ENCODE peak calls at places on chromosomes 12 and 14, in four cellular contexts. H is uterus, U is suprapubic skin, Z is right cardiac atrium. K is an unnamed sample.

GRCh38 chr14:61700104-61700886 is 5.0 kb downstream of the HIF1A start:
- DNase-seq in H (no peak), U (no peak), Z (no peak), K (no peak)

GRCh38 chr14:70934502-70935134 is 27.4 kb downstream of the PCNX1 start:
- DNase-seq in U (no peak), H (no peak), Z (no peak), K (no peak)

GRCh38 chr12:123064356-123064755 is 83.9 kb downstream of the ARL6IP4 start:
- DNase-seq in Z (peak; percentile 89), H (peak; percentile 73), U (no peak), K (peak; percentile 81)

GRCh38 chr12:67524861-67525499 is 123.6 kb upstream of the DYRK2 start:
- DNase-seq in Z (no peak), U (no peak), H (no peak), K (no peak)

GRCh38 chr14:99163446-99163845 is 108.6 kb downstream of the BCL11B start:
- DNase-seq in Z (no peak), U (peak; percentile 1), H (no peak), K (no peak)

GRCh38 chr12:79438480-79439178 is 252.1 kb downstream of the PAWR start:
- DNase-seq in H (no peak), U (no peak), Z (no peak), K (no peak)

GRCh38 chr14:86604546-86604945 is 1074.6 kb downstream of the FLRT2 start:
- DNase-seq in U (no peak), Z (no peak), H (no peak), K (no peak)

GRCh38 chr14:103232338-103232808 is 101.7 kb upstream of the EIF5 start:
- DNase-seq in U (no peak), H (no peak), Z (no peak), K (no peak)

GRCh38 chr12:69984216-69984615 is 159.2 kb downstream of the MYRFL start:
- DNase-seq in H (no peak), Z (no peak), U (no peak), K (no peak)

GRCh38 chr12:131591136-131591535 is 119.8 kb upstream of the SFSWAP start:
- DNase-seq in H (no peak), Z (no peak), U (no peak), K (no peak)

GRCh38 chr12:80472912-80473500 is 29.0 kb downstream of the PTPRQ start:
- DNase-seq in U (no peak), Z (peak; percentile 50), H (no peak), K (no peak)

GRCh38 chr14:28264306-28264705 is 502.3 kb upstream of the FOXG1 start:
- DNase-seq in H (no peak), U (no peak), Z (no peak), K (no peak)

GRCh38 chr12:109738209-109738608 is 24.6 kb downstream of the FAM222A start:
- DNase-seq in Z (no peak), H (no peak), U (peak; percentile 40), K (no peak)

GRCh38 chr14:101225116-101225728 is 321.7 kb upstream of the RTL1 start:
- DNase-seq in U (peak; percentile 51), Z (no peak), H (no peak), K (no peak)

GRCh38 chr14:53432378-53432802 is 279.3 kb upstream of the DDHD1 start:
- DNase-seq in Z (peak; percentile 29), H (no peak), U (no peak), K (no peak)

GRCh38 chr12:99111600-99111999 is 466.5 kb downstream of the APAF1 start:
- DNase-seq in U (no peak), H (no peak), Z (no peak), K (no peak)

GRCh38 chr12:109539508-109539907 is 33.8 kb downstream of the MMAB start:
- DNase-seq in Z (no peak), U (no peak), H (no peak), K (no peak)

GRCh38 chr12:5309654-5310053 is 122.3 kb upstream of the NTF3 start:
- DNase-seq in U (peak; percentile 72), Z (peak; percentile 34), H (no peak), K (no peak)

GRCh38 chr12:132289356-132290202 is 39.8 kb downstream of the GALNT9 start:
- DNase-seq in U (no peak), Z (no peak), H (no peak), K (no peak)

GRCh38 chr14:100568164-100568997 is 18.8 kb downstream of the BEGAIN start:
- DNase-seq in Z (no peak), U (no peak), H (no peak), K (no peak)

DNA sequence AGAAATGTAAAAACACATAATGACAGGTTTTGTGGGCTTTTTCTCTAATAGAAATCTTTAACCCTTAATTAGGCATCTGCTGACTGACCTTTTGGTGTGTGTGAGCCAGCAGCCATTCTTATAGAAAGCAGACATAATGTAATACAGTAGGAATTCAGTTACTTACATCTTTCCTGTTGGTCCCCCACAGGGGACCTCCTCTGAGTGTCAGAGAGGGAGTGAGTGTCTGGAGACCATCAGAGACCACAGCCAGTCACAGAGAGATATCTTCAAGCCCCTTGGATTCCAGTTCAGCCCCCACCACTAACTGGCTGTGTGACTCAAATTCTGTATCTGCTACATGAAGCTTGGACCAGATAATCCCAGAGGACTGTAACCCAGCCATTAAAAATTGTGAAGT is 4.2 kb downstream of the ANO4 start:
- DNase-seq in U (no peak), H (no peak), Z (no peak), K (no peak)
- H3K27ac ChIP-seq in U (no peak overlapping the region), H (no peak overlapping the region), Z (no peak overlapping the region), K (no peak overlapping the region)

GRCh38 chr12:52969828-52970569 is 21.1 kb downstream of the KRT18 start:
- DNase-seq in Z (peak; percentile 65), H (no peak), U (no peak), K (peak; percentile 28)
- H3K27ac ChIP-seq in Z (no peak overlapping the region), H (no peak overlapping the region), U (no peak overlapping the region), K (no peak overlapping the region)

GRCh38 chr12:106068296-106068695 is 70.5 kb downstream of the NUAK1 start:
- DNase-seq in U (peak; percentile 18), Z (no peak), H (no peak), K (no peak)

GRCh38 chr12:106072751-106073150 is 66.0 kb downstream of the NUAK1 start:
- DNase-seq in H (no peak), U (no peak), Z (no peak), K (no peak)

GRCh38 chr12:106071686-106072085 is 67.1 kb downstream of the NUAK1 start:
- DNase-seq in U (no peak), H (no peak), Z (no peak), K (no peak)

GRCh38 chr12:106070147-106070546 is 68.6 kb downstream of the NUAK1 start:
- DNase-seq in Z (no peak), H (no peak), U (peak; percentile 2), K (no peak)

GRCh38 chr12:106070611-106071010 is 68.1 kb downstream of the NUAK1 start:
- DNase-seq in U (peak; percentile 34), Z (no peak), H (no peak), K (no peak)
- H3K27ac ChIP-seq in U (no peak overlapping the region), Z (no peak overlapping the region), H (peak overlapping the region; percentile 72), K (no peak overlapping the region)

DNA sequence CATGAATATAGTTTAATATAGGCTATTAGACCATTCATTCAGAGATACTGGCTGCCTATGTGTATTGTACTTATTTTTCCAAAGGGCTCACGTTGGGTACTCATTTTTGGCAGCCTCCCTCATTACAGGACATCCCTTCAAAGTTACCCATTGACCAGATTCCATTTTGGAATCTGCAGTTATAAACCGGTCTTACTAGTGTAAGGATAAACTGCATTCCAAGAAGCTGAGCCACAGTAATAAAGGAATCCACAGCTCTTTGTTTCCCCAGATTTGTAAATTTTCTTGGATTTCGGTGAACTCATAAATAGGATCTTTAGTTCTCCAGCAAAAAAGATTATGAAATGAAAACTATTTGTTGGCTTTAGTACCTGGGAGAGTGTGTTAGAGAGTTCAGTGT is 18.9 kb upstream of the CFL2 start:
- DNase-seq in Z (no peak), H (no peak), U (no peak), K (no peak)
- H3K27ac ChIP-seq in Z (no peak overlapping the region), H (no peak overlapping the region), U (no peak overlapping the region), K (no peak overlapping the region)

DNA sequence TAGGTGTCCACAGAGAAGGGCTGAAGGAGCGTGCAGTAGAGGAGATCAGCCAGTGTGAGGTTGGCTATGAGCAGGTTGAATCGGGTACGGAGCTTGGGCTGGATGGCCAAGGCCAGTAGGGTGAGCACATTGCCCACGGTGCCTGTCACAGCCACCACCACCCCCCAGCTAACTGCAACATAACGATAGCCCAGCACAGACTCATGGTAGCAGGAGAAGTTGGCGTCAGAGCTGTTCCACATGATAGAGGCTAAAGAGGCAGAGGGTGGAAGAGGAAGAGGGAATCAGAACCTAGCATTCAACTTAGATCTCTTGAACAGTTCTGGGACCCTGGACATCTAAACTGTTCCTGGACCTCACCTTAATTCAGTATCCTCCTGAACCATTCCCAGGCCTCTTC is 676 bp downstream of the GPR84 start:
- DNase-seq in H (no peak), Z (peak; percentile 38), U (no peak), K (no peak)
- H3K27ac ChIP-seq in H (no peak overlapping the region), Z (no peak overlapping the region), U (no peak overlapping the region), K (no peak overlapping the region)

DNA sequence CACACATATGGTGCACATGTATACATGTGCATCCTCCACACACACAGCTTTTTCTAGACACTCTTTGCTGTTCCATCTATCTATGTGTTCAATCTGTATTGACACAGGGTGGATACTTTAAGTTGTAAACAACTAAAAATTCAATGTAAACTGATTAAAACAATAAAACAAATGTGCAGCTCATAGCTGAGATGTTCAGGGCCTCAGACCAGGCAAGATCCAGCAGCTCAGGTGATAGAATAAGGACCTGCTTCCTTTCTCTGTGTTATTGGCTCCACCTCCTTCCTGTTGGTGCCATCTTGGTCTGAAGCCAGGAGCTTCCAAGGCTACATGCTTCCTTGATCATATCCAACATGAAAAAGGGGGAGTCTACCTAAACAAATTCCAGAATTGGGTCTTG is 158.1 kb upstream of the RFLNA start:
- DNase-seq in U (no peak), Z (no peak), H (no peak), K (no peak)
- H3K27ac ChIP-seq in U (no peak overlapping the region), Z (no peak overlapping the region), H (no peak overlapping the region), K (no peak overlapping the region)

DNA sequence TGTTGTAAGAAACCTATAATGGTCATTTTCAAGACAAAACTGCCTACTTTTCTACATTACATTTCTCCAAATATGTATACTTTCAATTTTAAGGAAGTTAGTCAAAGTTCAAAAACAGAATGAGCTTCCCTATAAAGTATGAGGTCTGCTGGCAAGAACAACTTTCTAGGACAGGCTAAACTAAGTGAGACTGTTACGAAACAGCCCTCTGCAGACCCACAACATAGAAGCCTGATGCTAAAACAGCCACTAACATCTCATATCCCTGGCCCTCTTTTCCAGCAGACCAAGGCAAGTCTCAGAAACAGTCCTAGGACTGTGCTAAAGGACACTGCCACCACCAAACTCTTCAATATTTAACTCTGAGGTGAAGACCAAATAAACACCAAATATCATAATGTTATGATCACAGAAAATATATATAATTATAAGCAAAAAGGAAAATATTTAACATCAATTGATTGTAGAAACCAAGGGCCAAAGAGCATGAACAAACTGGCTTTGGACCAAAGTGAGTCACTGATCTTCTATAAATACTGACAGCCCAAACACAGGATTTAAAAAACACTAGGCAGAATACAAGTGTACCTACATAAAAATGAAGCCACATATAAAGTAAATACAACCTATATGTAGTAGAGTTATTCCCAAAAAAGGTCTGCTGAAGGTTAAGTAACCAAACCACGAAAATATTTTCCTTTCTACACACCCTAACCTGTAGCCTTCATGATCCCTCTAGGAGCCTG is 27.7 kb downstream of the PPP4R3A start:
- DNase-seq in Z (no peak), H (no peak), U (no peak), K (no peak)
- H3K27ac ChIP-seq in Z (no peak overlapping the region), H (no peak overlapping the region), U (no peak overlapping the region), K (no peak overlapping the region)

K was measured in left ventricle myocardium inferior.